ENCODE peak calls at places on chromosomes 6 and 20, in eight cellular contexts. O is tibial nerve, W is thyroid gland, M is ovary, G is Peyer's patch, B is sigmoid colon, A is breast epithelium, V is HCT116. Q is an unnamed sample.
A peak's percentile ranks its signal among the peaks of the same experiment; 100 is the strongest.

GRCh38 chr6:41174610-41175009 is 11.7 kb upstream of the TREM2 start:
- DNase-seq in M (no peak), B (no peak), A (no peak), O (no peak), W (no peak), V (no peak), G (no peak), Q (no peak)

GRCh38 chr6:149060300-149060984 is 257.1 kb upstream of the TAB2 start:
- DNase-seq in O (no peak), V (no peak), B (no peak), G (peak; percentile 71), M (no peak), W (no peak), A (no peak), Q (no peak)

GRCh38 chr6:36028088-36028886 is 679 bp downstream of the MAPK14 start:
- DNase-seq in G (peak; percentile 41), A (no peak), W (peak; percentile 58), O (no peak), M (no peak), B (peak; percentile 73), V (no peak), Q (no peak)

GRCh38 chr20:47727170-47727880 is 58.0 kb downstream of the SULF2 start:
- DNase-seq in V (no peak), B (peak; percentile 74), M (no peak), W (no peak), O (no peak), G (peak; percentile 89), A (no peak), Q (no peak)

GRCh38 chr6:166488081-166488685 is 98.3 kb downstream of the RAMACL start:
- DNase-seq in B (peak; percentile 76), M (no peak), V (no peak), O (peak; percentile 33), A (no peak), G (peak; percentile 81), W (peak; percentile 51), Q (no peak)

GRCh38 chr6:148925701-148926100 is 178.9 kb downstream of the UST start:
- DNase-seq in M (no peak), O (no peak), W (no peak), G (no peak), V (no peak), B (no peak), A (no peak), Q (no peak)

GRCh38 chr6:85594197-85594930 is 706 bp upstream of the SNX14 start:
- DNase-seq in W (peak; percentile 57), G (no peak), A (no peak), V (no peak), B (no peak), M (no peak), O (no peak), Q (no peak)

GRCh38 chr20:3045042-3045815 is 623 bp upstream of the MRPS26 start:
- DNase-seq in W (peak; percentile 77), O (peak; percentile 62), G (peak; percentile 81), V (no peak), A (peak; percentile 86), M (no peak), B (peak; percentile 90), Q (no peak)

GRCh38 chr6:14797875-14798593 is 447.8 kb upstream of the JARID2 start:
- DNase-seq in G (no peak), V (no peak), W (no peak), O (no peak), A (no peak), M (no peak), B (no peak), Q (no peak)

GRCh38 chr6:31400467-31401289 is 2.7 kb upstream of the MICA start:
- DNase-seq in M (peak; percentile 81), W (peak; percentile 79), A (peak; percentile 71), B (peak; percentile 91), G (peak; percentile 87), V (peak; percentile 38), O (peak; percentile 63), Q (no peak)
- TF ChIP-seq POLR2A in M (peak; percentile 37), W (no peak), A (no peak), B (peak; percentile 36), G (peak; percentile 23), V (peak; percentile 26), O (peak; percentile 8), Q (peak; percentile 51)

GRCh38 chr6:49607391-49607982 is 29.2 kb downstream of the RHAG start:
- DNase-seq in W (no peak), G (no peak), A (no peak), V (no peak), O (no peak), M (no peak), B (no peak), Q (no peak)
- TF ChIP-seq CTCF in W (no peak), G (no peak), A (no peak), V (no peak), O (no peak), M (no peak), B (no peak), Q (no peak)

GRCh38 chr6:47484616-47485015 is 7.0 kb downstream of the CD2AP start:
- DNase-seq in G (no peak), M (no peak), B (no peak), A (no peak), O (no peak), W (no peak), V (peak; percentile 22), Q (no peak)
- H3K4me3 ChIP-seq in G (no peak overlapping the region), M (no peak overlapping the region), B (no peak overlapping the region), A (no peak overlapping the region), O (no peak overlapping the region), W (no peak overlapping the region), V (no peak overlapping the region), Q (no peak overlapping the region)

DNA sequence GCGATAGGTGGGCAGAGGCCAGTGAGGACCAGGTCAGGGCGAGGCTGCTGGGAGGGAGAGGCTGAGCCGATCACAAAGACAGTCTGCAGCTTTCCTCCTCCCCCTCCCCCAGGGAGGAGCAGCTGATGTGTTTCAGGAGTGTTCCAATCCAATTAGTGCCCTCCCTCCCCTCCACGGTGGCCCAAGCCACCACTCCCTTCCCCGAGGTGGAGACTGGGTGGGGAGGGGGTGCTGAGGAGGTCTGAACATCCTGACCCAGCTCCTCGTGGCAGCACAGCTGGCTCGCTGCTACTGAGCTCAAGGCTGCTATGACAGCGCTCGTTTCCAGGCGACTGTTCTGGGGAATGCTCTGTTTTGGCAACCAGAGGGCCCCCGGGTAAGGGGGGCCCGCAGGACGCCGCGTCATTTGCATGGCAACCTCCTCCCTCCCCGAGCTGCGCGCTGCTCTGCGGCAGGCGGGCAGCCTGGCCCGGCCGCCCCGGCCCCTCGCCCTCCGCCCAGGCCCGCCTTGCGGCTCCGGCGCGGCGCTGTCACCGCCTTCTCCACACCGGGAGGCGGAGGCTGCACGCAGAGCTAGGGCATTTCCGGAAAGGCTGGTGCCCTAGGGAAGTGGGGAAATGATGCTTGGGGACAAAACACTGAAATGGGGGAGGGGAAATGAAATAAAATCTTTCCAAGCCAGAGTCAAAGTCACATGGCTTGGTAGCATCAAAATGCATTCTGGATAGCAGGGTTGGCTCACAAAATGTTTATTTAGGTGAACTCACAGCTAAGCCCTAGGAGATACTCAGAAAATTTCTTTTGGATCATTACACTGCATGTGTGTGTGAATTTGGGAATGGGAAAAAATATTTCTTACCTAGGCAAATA is 67.4 kb upstream of the PIM1 start:
- DNase-seq in O (peak; percentile 49), A (peak; percentile 80), V (peak; percentile 36), M (peak; percentile 86), B (peak; percentile 96), G (peak; percentile 84), W (peak; percentile 95), Q (peak; percentile 93)
- TF ChIP-seq POLR2A in O (peak; percentile 44), A (no peak), V (no peak), M (peak; percentile 50), B (no peak), G (peak; percentile 44), W (no peak), Q (no peak)

Q was measured in vagina.